ENCODE peak calls at places on chromosomes 4 and X, in five cellular contexts. X, B, C, M and I are unnamed samples.

GRCh38 chrX:30955687-30956086 is 66.6 kb upstream of the TAB3 start:
- DNase-seq in X (no peak), B (no peak), C (no peak), M (no peak), I (no peak)

GRCh38 chrX:141220342-141221008 is 21.8 kb downstream of the SPANXC start:
- DNase-seq in X (peak), B (no peak), C (peak), M (no peak), I (no peak)

GRCh38 chrX:80879916-80880315 is 70.2 kb upstream of the BRWD3 start:
- DNase-seq in X (peak), B (no peak), C (no peak), M (no peak), I (no peak)

GRCh38 chr4:159010563-159011260 is 92.2 kb upstream of the RAPGEF2 start:
- DNase-seq in X (peak), B (no peak), C (peak), M (no peak), I (no peak)

GRCh38 chr4:37762294-37763163 is 64.0 kb upstream of the PGM2 start:
- DNase-seq in X (no peak), B (no peak), C (no peak), M (no peak), I (no peak)

GRCh38 chrX:42704454-42704853 is 73.5 kb downstream of the PPP1R2C start:
- DNase-seq in X (peak), B (no peak), C (no peak), M (no peak), I (no peak)

GRCh38 chr4:80309301-80310004 is 26.1 kb upstream of the CFAP299 start:
- DNase-seq in X (peak), B (no peak), C (peak), M (no peak), I (peak)

GRCh38 chr4:138875886-138876608 is 139.5 kb upstream of the NOCT start:
- DNase-seq in X (peak), B (no peak), C (peak), M (no peak), I (no peak)

GRCh38 chrX:9471571-9471985 is 6.7 kb downstream of the TBL1X start:
- DNase-seq in X (no peak), B (no peak), C (peak), M (no peak), I (no peak)